ENCODE peak calls at places on chromosomes 16 and 17, in four cellular contexts. Z is NCI-H1436, T is head of caudate nucleus, K is OCI-M1. R is an unnamed sample.

GRCh38 chr17:45946841-45947256 is 52.2 kb upstream of the STH start:
- DNase-seq in Z (peak), T (peak), K (no peak), R (no peak)

GRCh38 chr17:31580331-31581021 is 189.0 kb downstream of the RAB11FIP4 start:
- DNase-seq in Z (no peak), T (no peak), K (no peak), R (no peak)

GRCh38 chr16:3798827-3799226 is 81.5 kb upstream of the TRAP1 start:
- DNase-seq in Z (no peak), T (no peak), K (no peak), R (no peak)

GRCh38 chr16:75265911-75266701 is 14.7 kb upstream of the BCAR1 start:
- DNase-seq in Z (peak), T (peak), K (peak), R (peak)

GRCh38 chr17:60534010-60534555 is 8.0 kb upstream of the APPBP2 start:
- DNase-seq in Z (no peak), T (no peak), K (no peak), R (no peak)

GRCh38 chr17:81549031-81549557 is 3.1 kb downstream of the FAAP100 start:
- DNase-seq in Z (no peak), T (no peak), K (no peak), R (no peak)

GRCh38 chr16:89188064-89188441 is 12.3 kb downstream of the SLC22A31 start:
- DNase-seq in Z (no peak), T (no peak), K (no peak), R (no peak)

GRCh38 chr17:68624381-68624780 is 23.2 kb upstream of the FAM20A start:
- DNase-seq in Z (no peak), T (no peak), K (no peak), R (no peak)

GRCh38 chr17:77323413-77324171 is 182.8 kb downstream of the SEC14L1 start:
- DNase-seq in Z (no peak), T (no peak), K (no peak), R (no peak)

GRCh38 chr16:73172621-73173312 is 124.8 kb upstream of the ZFHX3 start:
- DNase-seq in Z (no peak), T (peak), K (no peak), R (no peak)

GRCh38 chr17:50043290-50044148 is 12.4 kb upstream of the ITGA3 start:
- DNase-seq in Z (no peak), T (no peak), K (no peak), R (peak)

GRCh38 chr17:29613371-29613837 is 9.3 kb downstream of the CORO6 start:
- DNase-seq in Z (no peak), T (peak), K (peak), R (peak)

GRCh38 chr17:14926526-14927122 is 338.5 kb downstream of the PMP22 start:
- DNase-seq in Z (peak), T (peak), K (peak), R (peak)